ENCODE peak calls at places on chromosome 13, in ten cellular contexts. One of them, this sample, is unnamed. For H3K4me1, the result is how much of the 10 kb centered on the place peaks cover.

GRCh38 chr13:97205971-97206370 is 16.2 kb upstream of the MBNL2 start:
- DNase-seq in CD8-positive, alpha-beta T cell: no peak
- DNase-seq in CD4-positive, CD25-positive, alpha-beta regulatory T cell: peak
- DNase-seq in GM23338: no peak
- DNase-seq in endodermal cell: no peak
- DNase-seq in gastrocnemius medialis: no peak
- DNase-seq in CD8-positive, alpha-beta memory T cell: no peak
- DNase-seq in body of pancreas: no peak
- DNase-seq in cardiac muscle cell: no peak
- DNase-seq in psoas muscle: no peak
- DNase-seq in this sample: no peak

GRCh38 chr13:51922771-51923480 is 61.2 kb downstream of the CCDC70 start:
- DNase-seq in CD8-positive, alpha-beta T cell: no peak
- DNase-seq in CD8-positive, alpha-beta memory T cell: no peak
- DNase-seq in psoas muscle: no peak
- DNase-seq in GM23338: no peak
- DNase-seq in cardiac muscle cell: no peak
- DNase-seq in body of pancreas: no peak
- DNase-seq in gastrocnemius medialis: no peak
- DNase-seq in endodermal cell: peak
- DNase-seq in CD4-positive, CD25-positive, alpha-beta regulatory T cell: no peak
- DNase-seq in this sample: no peak

GRCh38 chr13:107466326-107466725 is 749.0 kb downstream of the LIG4 start:
- DNase-seq in CD8-positive, alpha-beta memory T cell: no peak
- DNase-seq in cardiac muscle cell: no peak
- DNase-seq in CD8-positive, alpha-beta T cell: no peak
- DNase-seq in psoas muscle: no peak
- DNase-seq in GM23338: no peak
- DNase-seq in endodermal cell: peak
- DNase-seq in body of pancreas: no peak
- DNase-seq in CD4-positive, CD25-positive, alpha-beta regulatory T cell: no peak
- DNase-seq in gastrocnemius medialis: no peak
- DNase-seq in this sample: peak

GRCh38 chr13:94427313-94427712 is 52.2 kb downstream of the DCT start:
- DNase-seq in CD8-positive, alpha-beta T cell: no peak
- DNase-seq in GM23338: no peak
- DNase-seq in gastrocnemius medialis: no peak
- DNase-seq in psoas muscle: no peak
- DNase-seq in body of pancreas: no peak
- DNase-seq in CD8-positive, alpha-beta memory T cell: no peak
- DNase-seq in CD4-positive, CD25-positive, alpha-beta regulatory T cell: no peak
- DNase-seq in cardiac muscle cell: no peak
- DNase-seq in endodermal cell: no peak
- DNase-seq in this sample: no peak

GRCh38 chr13:112069727-112070300 is 2.9 kb downstream of the SOX1 start:
- DNase-seq in CD4-positive, CD25-positive, alpha-beta regulatory T cell: no peak
- DNase-seq in CD8-positive, alpha-beta T cell: no peak
- DNase-seq in gastrocnemius medialis: no peak
- DNase-seq in body of pancreas: no peak
- DNase-seq in psoas muscle: no peak
- DNase-seq in cardiac muscle cell: no peak
- DNase-seq in GM23338: no peak
- DNase-seq in endodermal cell: peak
- DNase-seq in CD8-positive, alpha-beta memory T cell: no peak
- DNase-seq in this sample: no peak

GRCh38 chr13:67048084-67048792 is 181.9 kb downstream of the PCDH9 start:
- DNase-seq in CD4-positive, CD25-positive, alpha-beta regulatory T cell: no peak
- DNase-seq in psoas muscle: no peak
- DNase-seq in body of pancreas: peak
- DNase-seq in cardiac muscle cell: no peak
- DNase-seq in GM23338: no peak
- DNase-seq in endodermal cell: no peak
- DNase-seq in CD8-positive, alpha-beta T cell: no peak
- DNase-seq in gastrocnemius medialis: no peak
- DNase-seq in CD8-positive, alpha-beta memory T cell: no peak
- DNase-seq in this sample: peak

GRCh38 chr13:106520205-106521004 is 15.1 kb downstream of the EFNB2 start:
- DNase-seq in psoas muscle: no peak
- DNase-seq in endodermal cell: no peak
- DNase-seq in body of pancreas: no peak
- DNase-seq in CD4-positive, CD25-positive, alpha-beta regulatory T cell: no peak
- DNase-seq in gastrocnemius medialis: no peak
- DNase-seq in CD8-positive, alpha-beta T cell: no peak
- DNase-seq in CD8-positive, alpha-beta memory T cell: no peak
- DNase-seq in GM23338: peak
- DNase-seq in cardiac muscle cell: peak
- DNase-seq in this sample: no peak

GRCh38 chr13:75079226-75079625 is 402.7 kb downstream of the TBC1D4 start:
- DNase-seq in CD8-positive, alpha-beta memory T cell: no peak
- DNase-seq in endodermal cell: no peak
- DNase-seq in cardiac muscle cell: no peak
- DNase-seq in gastrocnemius medialis: no peak
- DNase-seq in psoas muscle: no peak
- DNase-seq in CD8-positive, alpha-beta T cell: no peak
- DNase-seq in GM23338: no peak
- DNase-seq in CD4-positive, CD25-positive, alpha-beta regulatory T cell: no peak
- DNase-seq in body of pancreas: no peak
- DNase-seq in this sample: no peak

GRCh38 chr13:71039440-71039839 is 827.6 kb downstream of the DACH1 start:
- DNase-seq in GM23338: no peak
- DNase-seq in CD4-positive, CD25-positive, alpha-beta regulatory T cell: no peak
- DNase-seq in body of pancreas: no peak
- DNase-seq in CD8-positive, alpha-beta T cell: no peak
- DNase-seq in psoas muscle: no peak
- DNase-seq in cardiac muscle cell: no peak
- DNase-seq in endodermal cell: no peak
- DNase-seq in gastrocnemius medialis: no peak
- DNase-seq in CD8-positive, alpha-beta memory T cell: no peak
- DNase-seq in this sample: no peak

GRCh38 chr13:32037471-32037870 is 5.9 kb downstream of the FRY start:
- DNase-seq in CD8-positive, alpha-beta memory T cell: no peak
- DNase-seq in psoas muscle: no peak
- DNase-seq in CD4-positive, CD25-positive, alpha-beta regulatory T cell: no peak
- DNase-seq in endodermal cell: no peak
- DNase-seq in body of pancreas: no peak
- DNase-seq in cardiac muscle cell: no peak
- DNase-seq in gastrocnemius medialis: no peak
- DNase-seq in CD8-positive, alpha-beta T cell: no peak
- DNase-seq in GM23338: no peak
- DNase-seq in this sample: no peak

GRCh38 chr13:32040052-32040642 is 8.6 kb downstream of the FRY start:
- DNase-seq in GM23338: no peak
- DNase-seq in body of pancreas: no peak
- DNase-seq in CD4-positive, CD25-positive, alpha-beta regulatory T cell: no peak
- DNase-seq in gastrocnemius medialis: no peak
- DNase-seq in cardiac muscle cell: no peak
- DNase-seq in CD8-positive, alpha-beta T cell: no peak
- DNase-seq in psoas muscle: no peak
- DNase-seq in CD8-positive, alpha-beta memory T cell: no peak
- DNase-seq in endodermal cell: no peak
- DNase-seq in this sample: no peak

GRCh38 chr13:32038353-32038752 is 6.8 kb downstream of the FRY start:
- DNase-seq in body of pancreas: no peak
- DNase-seq in endodermal cell: no peak
- DNase-seq in cardiac muscle cell: no peak
- DNase-seq in CD8-positive, alpha-beta memory T cell: no peak
- DNase-seq in GM23338: no peak
- DNase-seq in gastrocnemius medialis: no peak
- DNase-seq in CD4-positive, CD25-positive, alpha-beta regulatory T cell: no peak
- DNase-seq in psoas muscle: no peak
- DNase-seq in CD8-positive, alpha-beta T cell: no peak
- DNase-seq in this sample: no peak

GRCh38 chr13:32039488-32040013 is 8.0 kb downstream of the FRY start:
- DNase-seq in psoas muscle: no peak
- DNase-seq in CD8-positive, alpha-beta T cell: no peak
- DNase-seq in gastrocnemius medialis: no peak
- DNase-seq in body of pancreas: no peak
- DNase-seq in cardiac muscle cell: no peak
- DNase-seq in CD8-positive, alpha-beta memory T cell: no peak
- DNase-seq in endodermal cell: no peak
- DNase-seq in CD4-positive, CD25-positive, alpha-beta regulatory T cell: no peak
- DNase-seq in GM23338: no peak
- DNase-seq in this sample: no peak

DNA sequence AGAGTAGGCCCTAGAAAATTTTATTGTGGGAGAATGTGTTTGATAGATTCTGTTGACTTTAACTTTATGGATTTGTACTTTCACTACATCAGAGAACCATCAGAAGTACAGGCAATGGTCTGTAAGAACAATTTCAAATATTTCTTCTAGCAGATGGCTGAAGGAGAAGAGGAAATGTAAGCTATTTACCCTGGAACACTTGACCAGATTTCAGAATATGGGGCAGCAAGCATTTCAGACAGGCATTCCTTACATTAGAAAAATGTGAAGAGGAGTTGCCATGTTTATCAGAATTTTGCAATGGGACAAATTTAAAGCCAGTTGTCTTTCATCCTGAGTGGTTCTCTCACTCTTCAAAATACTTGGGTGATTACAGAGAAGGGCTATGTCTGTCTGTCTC is 7.5 kb downstream of the FRY start:
- DNase-seq in CD8-positive, alpha-beta T cell: no peak
- DNase-seq in GM23338: no peak
- DNase-seq in cardiac muscle cell: no peak
- DNase-seq in body of pancreas: no peak
- DNase-seq in psoas muscle: no peak
- DNase-seq in endodermal cell: no peak
- DNase-seq in CD8-positive, alpha-beta memory T cell: no peak
- DNase-seq in CD4-positive, CD25-positive, alpha-beta regulatory T cell: no peak
- DNase-seq in gastrocnemius medialis: no peak
- DNase-seq in this sample: no peak
- H3K4me1 ChIP-seq in CD8-positive, alpha-beta T cell: under half
- H3K4me1 ChIP-seq in GM23338: under half
- H3K4me1 ChIP-seq in cardiac muscle cell: under half
- H3K4me1 ChIP-seq in body of pancreas: half or more
- H3K4me1 ChIP-seq in psoas muscle: under half
- H3K4me1 ChIP-seq in endodermal cell: under half
- H3K4me1 ChIP-seq in CD8-positive, alpha-beta memory T cell: under half
- H3K4me1 ChIP-seq in CD4-positive, CD25-positive, alpha-beta regulatory T cell: under half
- H3K4me1 ChIP-seq in gastrocnemius medialis: under half
- H3K4me1 ChIP-seq in this sample: under half

DNA sequence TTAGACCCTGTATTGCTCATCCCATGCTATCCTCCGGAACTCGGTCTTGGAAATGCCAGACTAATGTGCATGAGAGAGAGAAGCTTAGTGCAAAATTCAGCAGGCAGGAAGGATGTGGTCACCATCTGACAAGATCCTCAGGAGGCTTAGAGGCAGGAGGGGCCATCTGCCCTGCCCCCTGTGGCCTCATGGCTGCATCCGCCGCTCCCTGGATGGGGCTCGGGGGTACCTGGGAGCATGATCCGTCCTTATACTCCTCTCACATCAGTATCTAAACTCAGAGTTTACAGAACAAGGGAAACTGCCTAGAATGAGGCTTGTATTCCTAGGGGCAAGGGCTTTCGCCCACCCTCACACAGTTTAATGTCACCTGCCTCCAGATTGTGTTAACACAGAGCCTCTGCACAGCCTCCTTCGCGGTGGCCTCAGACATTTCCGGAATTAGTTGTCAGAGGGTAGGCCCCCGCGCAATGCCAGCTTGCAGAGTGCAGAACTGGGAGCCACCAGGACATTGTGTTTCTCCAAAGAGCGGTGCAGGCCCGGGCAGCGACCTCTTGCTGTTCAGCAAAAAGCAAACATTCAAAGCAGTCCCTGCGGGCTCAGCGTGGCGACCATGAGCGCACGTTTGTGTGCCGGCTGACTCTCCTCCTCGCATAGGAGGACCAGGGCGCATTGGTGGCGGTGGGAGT is 39.2 kb downstream of the GPR12 start:
- DNase-seq in GM23338: no peak
- DNase-seq in gastrocnemius medialis: no peak
- DNase-seq in body of pancreas: no peak
- DNase-seq in psoas muscle: peak
- DNase-seq in CD4-positive, CD25-positive, alpha-beta regulatory T cell: peak
- DNase-seq in CD8-positive, alpha-beta memory T cell: no peak
- DNase-seq in endodermal cell: no peak
- DNase-seq in cardiac muscle cell: no peak
- DNase-seq in CD8-positive, alpha-beta T cell: peak
- DNase-seq in this sample: no peak
- H3K27ac ChIP-seq in GM23338: no peak
- H3K27ac ChIP-seq in gastrocnemius medialis: no peak
- H3K27ac ChIP-seq in body of pancreas: no peak
- H3K27ac ChIP-seq in psoas muscle: no peak
- H3K27ac ChIP-seq in CD4-positive, CD25-positive, alpha-beta regulatory T cell: no peak
- H3K27ac ChIP-seq in CD8-positive, alpha-beta memory T cell: no peak
- H3K27ac ChIP-seq in endodermal cell: no peak
- H3K27ac ChIP-seq in cardiac muscle cell: no peak
- H3K27ac ChIP-seq in CD8-positive, alpha-beta T cell: peak
- H3K27ac ChIP-seq in this sample: no peak

DNA sequence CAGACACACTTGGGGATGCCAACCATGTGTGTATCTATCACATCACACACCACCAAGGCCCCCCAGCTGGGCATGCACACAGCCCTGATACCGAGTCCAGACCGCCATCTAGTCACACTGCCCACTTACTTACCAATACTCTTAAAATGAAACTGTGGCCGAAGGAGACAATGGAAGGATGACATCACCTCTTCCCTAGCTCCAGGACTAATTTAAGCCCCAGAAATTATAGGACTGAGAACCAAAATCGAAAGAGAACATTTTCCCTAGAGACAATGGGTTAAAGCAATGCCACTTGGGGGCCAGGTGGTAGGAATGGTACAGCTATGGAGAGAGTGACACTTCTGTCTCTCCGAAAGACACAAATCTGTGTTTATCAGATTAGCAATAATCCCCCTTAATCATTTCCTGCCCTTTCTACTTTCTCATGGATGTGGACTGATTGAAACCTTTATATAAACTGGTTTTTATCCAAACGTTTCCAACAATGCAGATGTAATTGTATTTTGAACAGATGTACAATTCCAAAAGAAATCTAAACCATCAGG is 663 bp upstream of the GGACT start:
- DNase-seq in CD4-positive, CD25-positive, alpha-beta regulatory T cell: no peak
- DNase-seq in cardiac muscle cell: no peak
- DNase-seq in GM23338: no peak
- DNase-seq in CD8-positive, alpha-beta memory T cell: no peak
- DNase-seq in gastrocnemius medialis: no peak
- DNase-seq in endodermal cell: no peak
- DNase-seq in psoas muscle: no peak
- DNase-seq in body of pancreas: no peak
- DNase-seq in CD8-positive, alpha-beta T cell: no peak
- DNase-seq in this sample: no peak
- H3K4me3 ChIP-seq in CD4-positive, CD25-positive, alpha-beta regulatory T cell: peak
- H3K4me3 ChIP-seq in cardiac muscle cell: no peak
- H3K4me3 ChIP-seq in GM23338: no peak
- H3K4me3 ChIP-seq in CD8-positive, alpha-beta memory T cell: peak
- H3K4me3 ChIP-seq in gastrocnemius medialis: peak
- H3K4me3 ChIP-seq in endodermal cell: no peak
- H3K4me3 ChIP-seq in psoas muscle: peak
- H3K4me3 ChIP-seq in body of pancreas: no peak
- H3K4me3 ChIP-seq in CD8-positive, alpha-beta T cell: peak
- H3K4me3 ChIP-seq in this sample: peak

DNA sequence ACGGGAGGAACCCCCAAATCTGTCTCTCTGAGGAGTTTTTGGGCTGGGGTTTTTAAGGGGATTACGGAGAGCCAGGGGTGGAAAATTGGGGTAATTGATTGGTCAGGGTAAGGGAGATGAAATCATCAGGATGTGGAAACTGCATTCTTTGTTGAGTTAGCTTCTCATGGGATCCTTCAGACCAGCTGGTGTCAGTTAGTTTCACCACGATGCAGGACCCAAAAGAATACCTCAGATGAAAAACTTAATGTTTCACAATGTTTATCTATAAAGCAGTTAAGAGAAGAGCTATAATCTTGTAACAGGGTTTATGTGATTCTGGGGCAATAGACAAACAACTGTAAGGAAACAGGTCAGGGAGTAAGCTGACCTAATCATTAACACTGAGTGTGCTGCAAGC is 230.8 kb downstream of the POU4F1 start:
- DNase-seq in endodermal cell: no peak
- DNase-seq in gastrocnemius medialis: no peak
- DNase-seq in GM23338: no peak
- DNase-seq in body of pancreas: no peak
- DNase-seq in psoas muscle: no peak
- DNase-seq in CD8-positive, alpha-beta memory T cell: no peak
- DNase-seq in cardiac muscle cell: no peak
- DNase-seq in CD8-positive, alpha-beta T cell: no peak
- DNase-seq in CD4-positive, CD25-positive, alpha-beta regulatory T cell: no peak
- DNase-seq in this sample: no peak
- H3K4me1 ChIP-seq in endodermal cell: under half
- H3K4me1 ChIP-seq in gastrocnemius medialis: under half
- H3K4me1 ChIP-seq in GM23338: under half
- H3K4me1 ChIP-seq in body of pancreas: under half
- H3K4me1 ChIP-seq in psoas muscle: under half
- H3K4me1 ChIP-seq in CD8-positive, alpha-beta memory T cell: under half
- H3K4me1 ChIP-seq in cardiac muscle cell: under half
- H3K4me1 ChIP-seq in CD8-positive, alpha-beta T cell: under half
- H3K4me1 ChIP-seq in CD4-positive, CD25-positive, alpha-beta regulatory T cell: under half
- H3K4me1 ChIP-seq in this sample: under half